ENCODE peak calls at places on chromosomes 7 and 10, in nine cellular contexts. D is fibroblast of pulmonary artery, N is pancreas, J is RWPE1, B is choroid plexus epithelial cell, K is astrocyte, T is RWPE2, C is progenitor cell of endocrine pancreas, R is lower leg skin. Z is an unnamed sample.

GRCh38 chr7:151275813-151276577 is 27.5 kb upstream of the SMARCD3 start:
- DNase-seq in J (no peak), D (no peak), K (no peak), C (no peak), T (no peak), N (peak; percentile 44), R (no peak), B (no peak), Z (no peak)

GRCh38 chr10:80204801-80205477 is 398 bp downstream of the ANXA11 start:
- DNase-seq in T (no peak), J (peak; percentile 34), B (no peak), N (no peak), D (no peak), K (peak; percentile 25), R (no peak), C (peak; percentile 22), Z (no peak)

GRCh38 chr7:99028261-99028971 is 115.5 kb downstream of the SMURF1 start:
- DNase-seq in T (no peak), K (no peak), R (peak; percentile 75), C (no peak), B (no peak), D (no peak), J (no peak), N (peak; percentile 26), Z (no peak)

GRCh38 chr10:119368991-119369869 is 161.9 kb downstream of the GRK5 start:
- DNase-seq in R (no peak), C (no peak), T (no peak), D (no peak), B (peak; percentile 18), K (no peak), J (no peak), N (no peak), Z (no peak)

GRCh38 chr10:11825796-11826414 is 2.7 kb downstream of the PROSER2 start:
- DNase-seq in C (no peak), B (no peak), T (no peak), R (no peak), J (no peak), K (no peak), D (peak; percentile 31), N (no peak), Z (no peak)

GRCh38 chr10:79502561-79503309 is 9.6 kb upstream of the EIF5AL1 start:
- DNase-seq in J (no peak), D (no peak), R (no peak), C (peak; percentile 39), T (no peak), B (peak; percentile 21), N (no peak), K (no peak), Z (no peak)

GRCh38 chr10:12975266-12975665 is 26.2 kb downstream of the CCDC3 start:
- DNase-seq in T (no peak), C (no peak), B (peak; percentile 57), J (no peak), R (peak; percentile 45), K (no peak), N (no peak), D (no peak), Z (no peak)

GRCh38 chr7:123682690-123683089 is 27.0 kb downstream of the LMOD2 start:
- DNase-seq in B (peak; percentile 88), J (peak; percentile 30), N (peak; percentile 22), R (no peak), K (peak; percentile 60), T (no peak), C (no peak), D (peak; percentile 83), Z (no peak)

GRCh38 chr10:95395947-95396449 is 105.2 kb upstream of the PDLIM1 start:
- DNase-seq in D (no peak), R (no peak), B (no peak), T (no peak), K (no peak), N (peak; percentile 35), C (no peak), J (no peak), Z (no peak)

GRCh38 chr7:80134536-80135305 is at the start of gene GNAI1:
- DNase-seq in N (peak; percentile 43), C (peak; percentile 83), D (peak; percentile 83), B (peak; percentile 84), J (peak; percentile 86), K (peak; percentile 43), T (peak; percentile 91), R (peak; percentile 92), Z (no peak)
- TF ChIP-seq CTCF in N (no peak), C (peak; percentile 67), D (peak; percentile 9), B (peak; percentile 16), J (peak; percentile 95), K (peak; percentile 7), T (peak; percentile 96), R (no peak), Z (no peak)

GRCh38 chr10:101216207-101216607 is 13.1 kb downstream of the LBX1 start:
- DNase-seq in T (no peak), C (no peak), B (no peak), K (no peak), D (no peak), R (no peak), J (no peak), N (no peak), Z (no peak)

GRCh38 chr10:101218423-101219136 is 10.7 kb downstream of the LBX1 start:
- DNase-seq in K (no peak), D (no peak), T (no peak), J (no peak), C (no peak), B (no peak), N (no peak), R (no peak), Z (no peak)

GRCh38 chr10:101216631-101217425 is 12.4 kb downstream of the LBX1 start:
- DNase-seq in B (no peak), J (no peak), R (no peak), C (no peak), N (no peak), D (no peak), T (no peak), K (no peak), Z (no peak)

GRCh38 chr10:101219137-101219945 is 9.9 kb downstream of the LBX1 start:
- DNase-seq in K (no peak), N (no peak), T (no peak), C (no peak), R (no peak), B (no peak), J (no peak), D (no peak), Z (no peak)

DNA sequence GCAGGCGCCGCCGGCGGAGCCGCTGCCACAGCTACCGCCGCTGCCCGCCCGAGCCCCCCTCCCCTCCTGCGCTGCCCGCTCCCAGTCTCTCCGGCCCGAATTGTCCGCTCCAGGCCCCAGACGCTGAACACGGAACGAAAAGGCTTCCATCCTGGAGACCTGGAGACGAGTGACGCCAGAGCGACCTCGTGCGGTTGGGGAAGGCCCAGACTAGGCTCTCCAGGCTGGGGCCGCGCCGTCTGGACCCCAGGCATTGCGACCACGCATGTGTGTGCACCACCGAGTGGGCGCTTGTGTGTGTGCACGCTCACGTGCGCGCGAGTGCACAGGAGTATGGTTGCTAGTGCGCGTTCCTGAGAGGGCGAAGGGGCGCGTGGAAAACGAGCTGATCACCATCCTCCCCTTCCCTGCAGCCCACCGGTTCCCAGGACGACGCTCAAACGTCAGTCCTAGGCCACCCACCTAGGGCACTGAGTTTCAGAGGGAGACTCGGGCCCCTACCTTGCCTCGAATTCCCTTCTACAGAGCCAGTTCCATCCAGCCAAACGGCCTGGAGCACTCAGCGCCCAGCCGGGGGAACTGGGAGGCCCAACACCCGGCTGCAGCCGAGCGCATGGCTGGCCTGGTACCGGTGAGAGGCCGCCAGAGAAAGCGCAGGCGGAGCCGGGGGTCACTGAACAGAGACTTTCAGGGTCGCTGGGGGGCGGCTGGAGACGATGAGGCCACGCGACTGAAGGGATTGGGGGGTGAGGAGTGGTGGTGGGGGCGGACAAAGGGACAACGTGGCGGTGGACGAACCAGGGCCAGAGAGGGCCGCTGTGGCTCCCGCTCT is 11.6 kb downstream of the LBX1 start:
- DNase-seq in R (no peak), C (peak; percentile 62), J (no peak), D (peak; percentile 45), B (peak; percentile 41), N (peak; percentile 58), K (peak; percentile 20), T (no peak), Z (no peak)
- TF ChIP-seq CTCF in R (no peak), C (peak; percentile 59), J (peak; percentile 33), D (peak; percentile 37), B (peak; percentile 25), N (no peak), K (no peak), T (peak; percentile 52), Z (no peak)

DNA sequence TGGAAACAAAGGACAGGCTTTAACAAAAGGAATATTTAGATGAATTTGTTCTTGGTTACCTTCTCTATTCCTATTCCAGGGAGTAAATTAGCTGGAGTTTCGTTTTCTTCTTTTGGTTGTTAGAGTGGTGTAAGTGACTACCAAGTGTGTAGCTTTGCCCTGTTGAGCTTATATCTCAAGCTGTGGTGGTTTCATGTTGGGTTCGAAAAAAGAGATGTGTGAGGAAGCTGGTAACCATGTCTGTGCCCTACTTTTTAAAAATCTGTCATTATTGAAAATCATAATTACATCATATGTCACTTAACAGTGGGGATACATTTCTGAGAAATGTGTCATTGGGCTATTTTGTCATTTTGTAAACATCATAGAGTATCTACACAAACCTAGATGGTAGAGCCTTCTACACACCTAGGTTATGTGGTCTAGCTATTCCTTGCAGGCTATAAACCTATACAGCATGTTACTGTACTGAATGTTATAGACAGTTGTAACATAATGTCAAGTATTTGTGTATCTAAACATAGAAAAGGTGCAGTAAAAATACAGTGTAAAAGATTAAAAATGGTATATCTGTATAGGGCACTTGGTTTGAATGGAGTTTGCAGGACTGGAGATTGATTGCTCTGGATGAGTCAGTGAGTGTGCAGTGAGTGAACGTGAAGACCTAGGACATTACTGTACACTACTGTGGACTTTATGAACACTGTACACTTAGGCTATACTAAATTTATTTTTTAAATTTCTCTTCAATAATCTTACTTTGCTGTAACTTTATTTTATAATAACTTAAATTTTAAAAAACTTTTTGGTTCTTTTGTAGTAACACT is 90.4 kb downstream of the SEPTIN7 start:
- DNase-seq in N (no peak), J (no peak), K (no peak), C (no peak), D (no peak), T (no peak), R (no peak), B (no peak), Z (no peak)
- TF ChIP-seq CTCF in N (no peak), J (no peak), K (no peak), C (no peak), D (no peak), T (no peak), R (no peak), B (no peak), Z (no peak)

GRCh38 chr7:69285856-69286255 is 312.4 kb upstream of the AUTS2 start:
- DNase-seq in J (no peak), R (peak; percentile 3), B (no peak), T (no peak), N (no peak), D (no peak), C (no peak), K (no peak), Z (no peak)
- TF ChIP-seq CTCF in J (no peak), R (no peak), B (no peak), T (no peak), N (no peak), D (no peak), C (no peak), K (no peak), Z (no peak)

GRCh38 chr10:105700327-105700726 is 1059.2 kb downstream of the SORCS3 start:
- DNase-seq in T (no peak), R (no peak), B (no peak), J (no peak), N (no peak), C (no peak), D (no peak), K (no peak), Z (no peak)
- TF ChIP-seq CTCF in T (no peak), R (no peak), B (no peak), J (no peak), N (no peak), C (no peak), D (no peak), K (no peak), Z (no peak)